ENCODE peak calls at places on chromosomes 7 and 10, in six cellular contexts. V is aorta, I is left ventricle myocardium inferior, R is left lung, G is H9, W is PC-3. Z is an unnamed sample.
A peak's percentile ranks its signal among the peaks of the same experiment; 100 is the strongest.

GRCh38 chr10:93815304-93816091 is 57.8 kb downstream of the LGI1 start:
- DNase-seq in W (peak; percentile 12), R (no peak), V (no peak), I (no peak), G (peak; percentile 37), Z (no peak)

GRCh38 chr10:67602268-67602950 is 93.6 kb downstream of the CTNNA3 start:
- DNase-seq in I (no peak), W (peak; percentile 100), G (no peak), R (no peak), V (no peak), Z (no peak)

GRCh38 chr7:81499262-81500116 is 270.4 kb downstream of the HGF start:
- DNase-seq in R (no peak), V (no peak), W (peak; percentile 84), I (no peak), G (no peak), Z (no peak)

GRCh38 chr7:151167197-151167911 is at the start of gene GBX1:
- DNase-seq in G (peak; percentile 59), R (no peak), V (peak; percentile 80), I (no peak), W (no peak), Z (no peak)

GRCh38 chr7:11188529-11189310 is 215.0 kb downstream of the PHF14 start:
- DNase-seq in W (no peak), I (no peak), V (no peak), R (no peak), G (no peak), Z (no peak)

GRCh38 chr7:155266440-155266839 is 31.2 kb upstream of the INSIG1 start:
- DNase-seq in V (no peak), R (no peak), G (no peak), I (no peak), W (no peak), Z (no peak)

GRCh38 chr10:112832361-112832878 is 117.6 kb upstream of the TCF7L2 start:
- DNase-seq in R (no peak), W (peak; percentile 53), I (no peak), V (no peak), G (peak; percentile 95), Z (no peak)

GRCh38 chr7:102146989-102147388 is 139.7 kb upstream of the SH2B2 start:
- DNase-seq in G (no peak), I (peak; percentile 69), W (no peak), V (no peak), R (no peak), Z (no peak)

GRCh38 chr7:107165341-107165740 is 3.5 kb upstream of the HBP1 start:
- DNase-seq in R (no peak), V (no peak), I (no peak), G (no peak), W (no peak), Z (no peak)

GRCh38 chr7:128309921-128310320 is 33.8 kb downstream of the RBM28 start:
- DNase-seq in R (no peak), I (no peak), G (no peak), V (no peak), W (no peak), Z (no peak)

GRCh38 chr10:94281654-94282053 is 81.1 kb downstream of the NOC3L start:
- DNase-seq in I (no peak), R (no peak), G (no peak), V (no peak), W (no peak), Z (no peak)

GRCh38 chr7:136183981-136184380 is 206.8 kb upstream of the MTPN start:
- DNase-seq in G (no peak), V (no peak), W (peak; percentile 3), I (no peak), R (no peak), Z (no peak)

GRCh38 chr7:157544980-157545680 is 208.3 kb downstream of the DNAJB6 start:
- DNase-seq in G (no peak), V (peak; percentile 53), R (peak; percentile 9), I (no peak), W (no peak), Z (no peak)

GRCh38 chr7:2330506-2330905 is 16.3 kb upstream of the SNX8 start:
- DNase-seq in I (no peak), V (no peak), W (no peak), G (no peak), R (no peak), Z (no peak)

GRCh38 chr7:130387306-130387627 is 7.0 kb downstream of the CPA1 start:
- DNase-seq in V (no peak), I (no peak), G (no peak), W (no peak), R (no peak), Z (no peak)

GRCh38 chr7:30353532-30353931 is 69.1 kb downstream of the ZNRF2 start:
- DNase-seq in I (no peak), G (no peak), W (no peak), V (no peak), R (no peak), Z (no peak)

GRCh38 chr10:111222961-111223360 is 146.1 kb downstream of the ADRA2A start:
- DNase-seq in R (no peak), W (no peak), G (no peak), V (no peak), I (no peak), Z (no peak)

GRCh38 chr7:37732253-37732652 is 48.7 kb downstream of the GPR141 start:
- DNase-seq in I (no peak), V (no peak), R (peak; percentile 44), G (peak; percentile 64), W (peak; percentile 10), Z (no peak)

GRCh38 chr10:15457382-15457781 is 86.3 kb upstream of the FAM171A1 start:
- DNase-seq in W (no peak), R (no peak), G (no peak), V (no peak), I (no peak), Z (no peak)

GRCh38 chr7:3300221-3300650 is 816 bp upstream of the SDK1 start:
- DNase-seq in W (peak; percentile 4), G (peak; percentile 54), I (no peak), V (peak; percentile 75), R (no peak), Z (no peak)

GRCh38 chr7:137772748-137773147 is 74.0 kb downstream of the DGKI start:
- DNase-seq in V (no peak), W (peak; percentile 32), G (no peak), I (no peak), R (no peak), Z (no peak)

GRCh38 chr10:24806262-24806661 is 82.6 kb upstream of the ARHGAP21 start:
- DNase-seq in V (no peak), W (no peak), G (no peak), R (no peak), I (no peak), Z (peak; percentile 50)

GRCh38 chr10:92074126-92074887 is 150.7 kb downstream of the BTAF1 start:
- DNase-seq in I (no peak), V (no peak), R (no peak), G (no peak), W (peak; percentile 32), Z (no peak)

DNA sequence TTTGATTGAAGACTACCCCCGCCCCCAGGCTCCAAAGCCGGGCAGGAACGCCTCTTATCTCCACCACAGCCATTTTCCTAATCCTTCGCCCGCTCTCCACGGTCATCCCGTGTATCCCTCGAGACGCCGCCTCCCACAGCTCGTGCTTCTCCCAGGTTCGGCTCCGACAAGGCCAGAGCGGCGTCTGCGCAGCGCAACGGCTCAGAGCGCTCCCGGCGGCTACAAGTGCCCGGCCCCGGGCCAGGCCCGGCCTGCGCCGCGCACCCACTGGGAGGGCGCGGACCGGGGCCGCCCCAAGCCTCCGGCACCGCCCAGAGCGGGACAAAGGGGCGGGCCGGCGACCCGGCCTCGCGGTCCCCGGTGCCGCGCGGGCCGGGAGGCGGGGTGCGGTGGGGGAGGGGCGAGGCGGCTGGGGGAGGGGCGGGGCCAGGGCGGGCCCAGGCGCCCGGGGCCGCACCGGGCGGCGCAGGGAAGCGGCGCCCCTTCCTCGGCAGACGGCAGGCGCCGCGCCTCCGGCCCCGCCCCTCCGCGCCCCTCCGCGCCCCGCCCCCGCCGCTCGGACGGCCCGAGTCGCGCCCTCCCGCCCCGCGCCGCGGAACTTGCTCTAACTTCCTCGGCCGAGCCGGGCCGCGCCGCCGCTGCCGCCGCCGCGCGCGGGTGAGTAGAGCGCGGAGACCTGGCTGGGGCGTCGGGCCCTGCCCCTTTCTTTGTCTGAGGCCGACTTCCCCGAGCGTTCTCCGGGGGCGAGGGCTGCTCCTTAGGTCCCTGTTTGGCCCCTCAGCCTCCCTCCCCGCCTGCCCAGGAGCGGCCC is at the start of gene TSPAN14:
- DNase-seq in R (peak; percentile 86), G (peak; percentile 82), W (no peak), V (peak; percentile 95), I (peak; percentile 88), Z (peak; percentile 76)
- H3K27ac ChIP-seq in R (peak within 1 kb of the TSS; percentile 98), G (no peak within 1 kb of the TSS), W (no peak within 1 kb of the TSS), V (peak within 1 kb of the TSS; percentile 65), I (peak within 1 kb of the TSS; percentile 100), Z (peak within 1 kb of the TSS; percentile 91)

GRCh38 chr10:77526861-77527617 is 110.6 kb downstream of the KCNMA1 start:
- DNase-seq in W (peak; percentile 53), G (no peak), I (no peak), V (peak; percentile 32), R (no peak), Z (no peak)

GRCh38 chr10:77522268-77522809 is 115.3 kb downstream of the KCNMA1 start:
- DNase-seq in G (no peak), V (peak; percentile 26), I (no peak), W (no peak), R (no peak), Z (no peak)

GRCh38 chr10:77527839-77528238 is 109.8 kb downstream of the KCNMA1 start:
- DNase-seq in I (no peak), R (no peak), V (peak; percentile 46), W (no peak), G (no peak), Z (no peak)

GRCh38 chr10:77520995-77521394 is 116.6 kb downstream of the KCNMA1 start:
- DNase-seq in W (no peak), R (no peak), G (no peak), V (no peak), I (no peak), Z (no peak)

DNA sequence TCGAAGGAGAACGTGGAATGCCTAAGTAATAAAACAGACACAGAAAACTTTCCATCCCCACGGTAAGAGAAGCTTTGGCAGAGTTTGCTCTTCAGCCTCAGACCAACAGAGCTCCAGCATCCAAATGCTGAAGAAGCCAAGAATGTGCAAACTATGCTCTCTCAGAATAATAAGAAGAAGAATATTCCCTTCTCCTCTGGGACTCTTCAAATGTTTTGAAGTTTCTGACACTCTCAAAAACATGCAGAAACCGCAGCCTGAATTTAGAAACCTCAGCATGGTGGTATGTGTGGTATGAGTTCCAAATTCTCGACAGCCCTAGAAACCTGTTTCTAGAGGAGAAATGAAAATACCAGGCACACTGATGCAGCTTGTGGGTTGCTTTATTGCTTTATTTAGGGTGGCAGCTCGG is 113.3 kb downstream of the KCNMA1 start:
- DNase-seq in W (no peak), I (no peak), R (no peak), G (no peak), V (no peak), Z (no peak)
- H3K27ac ChIP-seq in W (no peak overlapping the region), I (no peak overlapping the region), R (no peak overlapping the region), G (no peak overlapping the region), V (peak overlapping the region; percentile 74), Z (no peak overlapping the region)

GRCh38 chr7:132099163-132099562 is 477.1 kb downstream of the PLXNA4 start:
- DNase-seq in R (no peak), G (no peak), V (no peak), W (no peak), I (no peak), Z (no peak)
- H3K27ac ChIP-seq in R (no peak overlapping the region), G (no peak overlapping the region), V (no peak overlapping the region), W (no peak overlapping the region), I (no peak overlapping the region), Z (no peak overlapping the region)

DNA sequence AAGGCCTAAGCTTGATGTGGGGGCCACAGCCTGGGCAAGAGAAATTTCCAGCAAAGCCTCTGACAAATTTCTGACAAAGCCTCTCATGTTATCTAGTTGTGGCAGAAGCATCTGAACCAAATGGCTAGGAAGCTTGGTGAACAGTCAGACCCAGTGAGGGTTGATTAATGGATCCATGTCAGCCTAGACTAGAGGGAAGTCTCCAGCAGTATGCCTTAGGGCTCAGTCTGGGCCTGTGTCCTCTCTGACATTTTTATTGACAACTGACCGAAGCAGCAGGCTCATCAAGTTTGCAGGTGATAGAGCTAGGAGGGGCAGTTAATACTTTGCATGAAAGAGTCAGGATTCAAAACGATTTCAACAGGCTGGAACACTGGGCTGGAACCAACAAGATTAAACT is 25.3 kb downstream of the HIF1AN start:
- DNase-seq in I (no peak), W (no peak), V (no peak), G (no peak), R (no peak), Z (no peak)
- H3K27ac ChIP-seq in I (no peak overlapping the region), W (no peak overlapping the region), V (no peak overlapping the region), G (no peak overlapping the region), R (no peak overlapping the region), Z (no peak overlapping the region)